ENCODE peak calls at places on chromosomes 4 and X, in four cellular contexts. M is CD8-positive, alpha-beta T cell; G is lower leg skin; S is fibroblast of the aortic adventitia. Y is an unnamed sample.
A peak's percentile ranks its signal among the peaks of the same experiment; 100 is the strongest.

GRCh38 chrX:45771114-45771513 is 570.4 kb upstream of the DIPK2B start:
- DNase-seq in G (no peak), S (peak; percentile 90), M (no peak), Y (no peak)

GRCh38 chrX:110210417-110211139 is 107.3 kb downstream of the AMMECR1 start:
- DNase-seq in G (no peak), M (no peak), S (peak; percentile 71), Y (no peak)

GRCh38 chrX:13153796-13154195 is 109.4 kb upstream of the FAM9C start:
- DNase-seq in G (no peak), S (peak; percentile 69), M (no peak), Y (no peak)

GRCh38 chr4:102710986-102711385 is 49.8 kb downstream of the MANBA start:
- DNase-seq in M (no peak), G (no peak), S (no peak), Y (no peak)

GRCh38 chr4:141131738-141132688 is 1.3 kb downstream of the RNF150 start:
- DNase-seq in S (peak; percentile 6), G (peak; percentile 84), M (no peak), Y (peak; percentile 15)

GRCh38 chr4:155353923-155354540 is 22.7 kb downstream of the MAP9 start:
- DNase-seq in M (peak; percentile 15), S (peak; percentile 86), G (no peak), Y (no peak)

GRCh38 chrX:70219938-70220764 is 14.3 kb upstream of the AWAT1 start:
- DNase-seq in G (no peak), S (peak; percentile 85), M (no peak), Y (no peak)

GRCh38 chr4:188714907-188715306 is 575.7 kb downstream of the TRIML1 start:
- DNase-seq in S (no peak), M (no peak), G (no peak), Y (no peak)

GRCh38 chrX:132058975-132059374 is 35.9 kb downstream of the STK26 start:
- DNase-seq in M (no peak), S (no peak), G (no peak), Y (no peak)

GRCh38 chr4:147586637-147587036 is 30.6 kb upstream of the TMEM184C start:
- DNase-seq in S (no peak), G (no peak), M (no peak), Y (no peak)

GRCh38 chr4:87033902-87034301 is 99.1 kb downstream of the AFF1 start:
- DNase-seq in M (no peak), G (no peak), S (no peak), Y (no peak)
- TF ChIP-seq CTCF in M (no peak), G (no peak), S (no peak), Y (no peak)

DNA sequence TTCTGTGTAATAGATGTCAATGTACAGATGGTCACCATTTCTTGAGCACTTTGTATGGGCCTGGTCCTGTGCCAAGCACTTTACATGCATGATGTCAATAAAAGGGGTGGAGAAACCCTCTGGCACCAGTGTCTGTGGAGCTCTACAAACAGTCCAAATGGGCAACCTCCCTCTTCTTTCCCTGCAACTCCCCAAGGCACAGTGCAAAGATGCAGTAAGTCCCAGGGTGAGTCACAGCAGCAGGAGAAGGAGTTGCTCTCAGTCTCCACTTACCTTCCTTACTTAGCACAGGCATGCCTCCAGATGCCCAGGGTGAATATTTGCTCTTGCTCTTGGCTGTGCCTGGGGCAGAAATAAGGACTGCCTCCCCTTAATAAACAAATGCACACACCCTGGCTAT is 4.3 kb downstream of the OCIAD2 start:
- DNase-seq in M (no peak), G (no peak), S (peak; percentile 48), Y (no peak)
- TF ChIP-seq CTCF in M (no peak), G (no peak), S (no peak), Y (no peak)

DNA sequence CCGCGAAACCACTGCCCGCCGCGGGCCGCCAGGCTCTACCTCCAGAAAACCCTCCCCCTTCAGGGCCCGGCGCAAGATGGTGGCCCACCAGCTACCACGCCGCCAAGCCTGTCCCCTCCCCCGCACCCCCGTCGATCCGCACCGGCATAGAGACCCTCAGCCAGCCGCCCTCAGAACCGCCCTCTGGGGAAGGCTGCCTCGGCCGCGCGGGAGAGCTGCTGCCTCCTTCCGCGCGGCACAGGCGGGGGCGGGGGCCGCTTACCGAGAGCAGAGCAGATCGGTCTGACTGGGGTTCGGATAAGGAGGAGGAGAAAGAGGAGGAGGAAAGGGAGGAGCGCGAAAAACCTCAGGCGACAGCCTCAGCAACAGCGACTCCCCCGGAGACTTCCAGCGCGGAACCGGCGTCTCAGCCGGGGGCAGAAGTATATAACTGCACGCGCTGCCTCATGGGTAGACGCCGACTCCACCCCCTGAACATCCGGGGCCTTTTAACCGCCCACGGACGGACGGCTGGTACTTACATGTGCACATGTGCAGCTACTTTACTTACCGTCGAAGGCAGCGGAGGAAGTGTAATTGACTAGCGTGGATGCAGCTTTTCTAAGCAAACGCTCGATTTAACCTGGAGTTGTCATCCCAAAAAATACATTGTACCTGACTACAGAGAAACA is at the start of gene ZNF280C:
- DNase-seq in S (peak; percentile 89), M (peak; percentile 88), G (peak; percentile 96), Y (peak; percentile 80)
- TF ChIP-seq CTCF in S (peak; percentile 37), M (no peak), G (no peak), Y (no peak)

DNA sequence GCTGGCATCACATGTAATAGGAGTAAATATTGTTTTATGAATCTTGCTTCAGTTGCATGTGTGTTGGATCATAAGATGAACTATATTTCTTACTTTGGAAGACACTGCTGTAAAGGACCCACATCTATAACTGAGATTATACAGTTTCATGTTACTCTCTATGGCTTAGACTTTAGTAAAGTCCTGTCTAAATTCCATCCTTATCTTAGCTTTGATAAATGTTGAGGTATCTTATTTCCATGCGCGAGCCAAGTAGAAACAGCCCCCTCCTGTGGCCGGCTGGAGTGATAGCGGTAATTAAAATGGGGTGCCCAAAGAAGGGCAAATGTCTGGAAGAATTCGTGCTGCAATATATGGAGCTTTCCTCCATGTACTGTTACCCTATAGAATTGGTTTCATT is 43.0 kb downstream of the CCDC158 start:
- DNase-seq in M (peak; percentile 40), S (peak; percentile 69), G (no peak), Y (no peak)
- TF ChIP-seq CTCF in M (peak; percentile 60), S (peak; percentile 50), G (no peak), Y (no peak)

GRCh38 chr4:183173580-183174526 is 74.8 kb downstream of the WWC2 start:
- DNase-seq in M (no peak), G (no peak), S (peak; percentile 63), Y (no peak)

GRCh38 chr4:183175631-183176232 is 76.7 kb downstream of the WWC2 start:
- DNase-seq in M (no peak), G (no peak), S (peak; percentile 78), Y (no peak)

GRCh38 chr4:183170894-183171293 is 71.8 kb downstream of the WWC2 start:
- DNase-seq in S (no peak), M (no peak), G (no peak), Y (no peak)

GRCh38 chr4:183172881-183173280 is 73.8 kb downstream of the WWC2 start:
- DNase-seq in S (no peak), G (no peak), M (no peak), Y (no peak)

DNA sequence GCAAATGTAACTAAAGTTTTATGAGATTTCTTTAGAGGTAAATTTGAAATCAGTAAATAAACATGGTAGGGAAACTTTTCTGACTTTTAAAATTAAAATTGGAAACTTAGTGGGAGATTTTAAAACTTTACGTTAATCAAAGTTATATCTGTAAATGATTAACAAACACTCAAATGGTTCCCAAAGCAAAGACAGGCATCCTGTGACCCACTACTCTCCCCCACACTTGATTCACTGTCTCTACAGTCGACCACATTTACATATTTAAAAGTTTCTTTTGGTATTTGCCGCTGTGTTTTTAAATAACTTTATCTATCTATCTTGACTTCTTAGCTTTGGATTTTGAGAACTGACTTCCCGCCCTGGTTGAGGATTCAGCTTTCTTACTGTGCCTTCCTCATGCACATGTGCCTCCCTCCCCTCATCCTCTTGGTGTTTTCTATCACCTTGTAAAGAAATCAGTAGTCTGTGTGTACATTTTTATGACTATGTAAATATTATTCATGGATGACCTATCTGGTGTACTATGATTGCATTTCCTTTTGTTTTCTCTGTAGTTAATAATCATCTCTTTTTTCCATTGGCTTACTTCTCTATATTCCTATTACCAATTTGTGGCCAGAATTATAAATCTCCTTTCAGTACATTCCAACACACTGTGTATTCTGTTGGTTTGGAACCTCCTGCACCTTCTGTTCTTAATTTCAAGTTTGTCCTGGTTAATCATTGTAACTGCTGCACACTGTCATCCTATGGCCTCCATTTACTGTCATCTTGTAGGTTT is 72.6 kb downstream of the WWC2 start:
- DNase-seq in S (no peak), M (no peak), G (no peak), Y (no peak)
- TF ChIP-seq CTCF in S (no peak), M (no peak), G (no peak), Y (no peak)

GRCh38 chr4:157804986-157805385 is 367.8 kb downstream of the GASK1B start:
- DNase-seq in M (no peak), S (no peak), G (no peak), Y (no peak)
- TF ChIP-seq CTCF in M (no peak), S (no peak), G (no peak), Y (no peak)

GRCh38 chr4:169283114-169283509 is 12.4 kb upstream of the SH3RF1 start:
- DNase-seq in G (no peak), M (no peak), S (peak; percentile 96), Y (no peak)

GRCh38 chr4:169282429-169283113 is 11.8 kb upstream of the SH3RF1 start:
- DNase-seq in M (no peak), G (no peak), S (no peak), Y (no peak)

GRCh38 chr4:169286562-169287301 is 16.0 kb upstream of the SH3RF1 start:
- DNase-seq in G (no peak), M (no peak), S (no peak), Y (no peak)
- TF ChIP-seq CTCF in G (no peak), M (no peak), S (peak; percentile 27), Y (no peak)